ENCODE peak calls at places on chromosome 4, in seven cellular contexts. E, N, B, U, L, T and Q are unnamed samples.

GRCh38 chr4:184899261-184900134 is 73.7 kb upstream of the ACSL1 start:
- DNase-seq in B (no peak), N (no peak), T (no peak), U (no peak), E (peak; percentile 54), L (peak; percentile 57), Q (peak; percentile 60)

GRCh38 chr4:44118971-44119680 is 329.5 kb downstream of the KCTD8 start:
- DNase-seq in E (peak; percentile 27), N (no peak), T (no peak), U (no peak), B (peak; percentile 47), L (peak; percentile 63), Q (no peak)

GRCh38 chr4:98110214-98110613 is 33.1 kb downstream of the STPG2 start:
- DNase-seq in L (no peak), T (no peak), B (no peak), U (no peak), E (no peak), N (no peak), Q (no peak)

GRCh38 chr4:107083-107443 is 17.2 kb upstream of the ZNF718 start:
- DNase-seq in E (no peak), T (no peak), U (no peak), L (no peak), B (no peak), N (no peak), Q (no peak)

GRCh38 chr4:5632571-5632970 is 75.8 kb downstream of the EVC2 start:
- DNase-seq in T (no peak), N (no peak), U (no peak), E (no peak), L (no peak), B (no peak), Q (no peak)

GRCh38 chr4:39062094-39062493 is at the start of gene KLHL5:
- DNase-seq in B (no peak), E (no peak), T (no peak), U (peak; percentile 62), N (no peak), L (no peak), Q (no peak)

GRCh38 chr4:112861378-112862317 is 187.8 kb upstream of the ANK2 start:
- DNase-seq in E (no peak), T (no peak), L (no peak), N (no peak), U (peak; percentile 14), B (no peak), Q (no peak)

GRCh38 chr4:152224872-152225420 is 310.9 kb downstream of the FBXW7 start:
- DNase-seq in U (no peak), L (no peak), T (no peak), B (no peak), E (no peak), N (no peak), Q (no peak)

GRCh38 chr4:176191974-176192373 is 3.4 kb downstream of the SPATA4 start:
- DNase-seq in N (no peak), L (peak; percentile 17), T (peak; percentile 2), E (peak; percentile 33), B (no peak), U (no peak), Q (no peak)

GRCh38 chr4:103425406-103425805 is 227.3 kb upstream of the CENPE start:
- DNase-seq in U (no peak), B (no peak), T (no peak), N (no peak), E (no peak), L (no peak), Q (no peak)

GRCh38 chr4:77629885-77630284 is 24.3 kb downstream of the CXCL13 start:
- DNase-seq in L (no peak), N (no peak), T (no peak), U (no peak), B (no peak), E (no peak), Q (no peak)

GRCh38 chr4:118756958-118757357 is 71.8 kb downstream of the METTL14 start:
- DNase-seq in E (no peak), L (no peak), T (no peak), B (no peak), N (no peak), U (no peak), Q (no peak)

GRCh38 chr4:73259552-73260140 is 1.0 kb upstream of the ANKRD17 start:
- DNase-seq in U (no peak), B (peak; percentile 24), L (no peak), T (no peak), N (peak; percentile 25), E (no peak), Q (no peak)

GRCh38 chr4:149961876-149962597 is 116.2 kb upstream of the DCLK2 start:
- DNase-seq in T (peak; percentile 14), L (peak; percentile 60), U (no peak), B (peak; percentile 76), E (peak; percentile 7), N (no peak), Q (no peak)

GRCh38 chr4:41142946-41143720 is 71.2 kb downstream of the APBB2 start:
- DNase-seq in T (peak; percentile 62), U (no peak), N (peak; percentile 52), E (peak; percentile 29), L (peak; percentile 63), B (peak; percentile 82), Q (no peak)

DNA sequence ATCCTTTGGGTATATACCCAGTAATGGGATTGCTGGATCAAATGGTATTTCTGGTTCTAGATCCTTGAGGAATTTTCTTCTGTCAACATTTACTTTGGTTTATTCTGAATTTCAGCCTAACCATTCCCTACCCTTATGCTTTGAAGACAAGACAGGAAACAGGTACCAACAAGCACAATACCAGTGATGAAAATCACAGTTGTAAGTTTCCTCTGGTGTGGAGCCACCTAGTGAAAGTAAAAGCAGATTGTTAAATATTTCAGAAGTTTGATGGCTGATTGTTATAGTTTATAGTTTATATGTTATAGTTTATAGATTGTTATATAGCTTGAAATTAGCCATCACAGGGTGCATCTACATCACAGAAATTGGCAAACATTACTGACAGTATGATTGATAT is 104.5 kb upstream of the AGA start:
- DNase-seq in N (no peak), B (no peak), T (no peak), U (no peak), E (peak; percentile 21), L (peak; percentile 47), Q (no peak)
- TF ChIP-seq CTCF in N (no peak), B (no peak), T (no peak), U (no peak), E (peak; percentile 38), L (peak; percentile 15), Q (no peak)

DNA sequence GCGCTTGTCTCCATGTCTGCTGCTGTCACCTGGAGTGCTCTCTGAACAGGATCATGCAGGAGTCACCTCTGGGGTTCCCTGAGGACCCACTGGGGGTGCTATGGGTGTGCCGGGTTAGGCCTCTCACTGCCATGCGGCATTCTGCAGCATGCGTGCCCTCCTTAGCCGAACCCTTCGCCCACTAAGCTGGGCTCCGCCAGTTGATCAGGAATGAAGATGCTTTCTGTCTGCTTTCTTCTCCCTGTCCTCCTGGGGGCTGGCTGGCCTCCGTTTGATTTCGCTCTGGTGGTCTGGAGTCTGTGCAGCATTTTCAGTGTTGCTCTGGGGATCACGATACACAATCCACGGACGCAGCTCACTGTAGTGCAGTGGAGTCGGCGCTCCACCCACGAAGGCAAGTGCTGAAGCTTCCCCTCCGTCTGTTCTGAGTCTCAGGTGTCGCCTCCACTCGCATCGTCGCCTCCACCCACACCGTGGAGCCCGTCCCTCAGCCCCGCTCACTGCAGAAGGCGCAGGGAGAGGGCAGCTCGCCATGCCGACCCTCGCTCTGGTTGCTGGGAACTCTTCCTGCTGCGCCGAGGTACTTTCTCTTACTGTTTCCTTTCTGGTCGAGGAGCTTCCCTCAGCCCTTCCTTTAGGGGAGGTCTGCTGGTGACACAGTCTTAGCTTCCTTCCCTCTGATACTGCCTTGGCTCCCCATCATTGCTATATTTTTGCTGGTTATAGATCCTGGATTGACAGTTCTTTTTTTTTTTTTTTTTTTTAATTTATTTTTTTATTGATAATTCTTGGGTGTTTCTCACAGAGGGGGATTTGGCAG is 29.2 kb downstream of the LETM1 start:
- DNase-seq in N (no peak), T (no peak), E (no peak), U (peak; percentile 12), B (no peak), L (no peak), Q (no peak)
- H3K36me3 ChIP-seq in N (no peaks in the 10 kb centered on the region), T (peaks cover 52% of the 10 kb centered on the region), E (peaks cover 5% of the 10 kb centered on the region), U (no peaks in the 10 kb centered on the region), B (peaks cover 59% of the 10 kb centered on the region), L (peaks cover 49% of the 10 kb centered on the region), Q (peaks cover 61% of the 10 kb centered on the region)

DNA sequence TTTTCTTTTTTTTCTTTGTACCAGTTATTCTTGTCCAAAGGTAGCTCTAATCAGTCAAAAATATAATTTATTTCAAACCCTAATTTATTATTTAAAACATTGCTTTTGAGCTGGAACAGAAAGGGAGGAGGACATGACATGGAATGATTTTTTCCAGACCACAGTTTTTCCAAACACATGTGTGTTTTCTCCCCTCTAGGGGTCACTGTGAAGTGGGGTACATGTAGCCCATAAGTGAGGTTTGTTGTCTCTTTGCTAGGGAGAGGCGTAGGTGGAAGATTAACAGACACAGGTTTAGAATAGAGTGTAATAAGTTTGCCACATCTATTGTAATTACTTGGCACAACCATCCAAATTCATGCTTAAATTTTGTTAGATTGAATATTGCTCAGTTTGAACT is 83.0 kb downstream of the TNIP2 start:
- DNase-seq in U (peak; percentile 21), L (peak; percentile 10), E (peak; percentile 2), B (no peak), N (no peak), T (peak; percentile 11), Q (no peak)
- TF ChIP-seq CTCF in U (peak; percentile 43), L (peak; percentile 14), E (peak; percentile 44), B (peak; percentile 63), N (no peak), T (peak; percentile 56), Q (no peak)

GRCh38 chr4:186693159-186693815 is 30.4 kb downstream of the FAT1 start:
- DNase-seq in E (peak; percentile 90), N (peak; percentile 28), B (peak; percentile 77), T (peak; percentile 86), L (peak; percentile 78), U (no peak), Q (no peak)
- H3K36me3 ChIP-seq in E (no peaks in the 10 kb centered on the region), N (no peaks in the 10 kb centered on the region), B (peaks cover 11% of the 10 kb centered on the region), T (no peaks in the 10 kb centered on the region), L (peaks cover 7% of the 10 kb centered on the region), U (peaks cover 8% of the 10 kb centered on the region), Q (no peaks in the 10 kb centered on the region)